ENCODE peak calls at places on chromosomes 4 and X, in four cellular contexts. B is NCI-H510A treated with DMSO at 0.1 percent for 48 hours, X is spleen, V is neural progenitor cell. L is an unnamed sample.

GRCh38 chr4:174717788-174718187 is 111.3 kb downstream of the GLRA3 start:
- DNase-seq in X (no peak), B (no peak), V (no peak), L (no peak)

GRCh38 chr4:66014146-66014765 is 344.0 kb upstream of the EPHA5 start:
- DNase-seq in X (no peak), V (peak), B (no peak), L (no peak)

GRCh38 chr4:128570380-128570779 is 239.1 kb upstream of the JADE1 start:
- DNase-seq in V (no peak), X (no peak), B (no peak), L (no peak)

GRCh38 chr4:181046809-181047208 is 1196.4 kb upstream of the TENM3 start:
- DNase-seq in V (peak), X (no peak), B (no peak), L (no peak)

GRCh38 chr4:119314356-119314755 is 7.6 kb downstream of the FABP2 start:
- DNase-seq in B (peak), X (no peak), V (peak), L (peak)

GRCh38 chr4:121370729-121371325 is 10.0 kb downstream of the QRFPR start:
- DNase-seq in B (peak), X (no peak), V (peak), L (peak)

GRCh38 chrX:49067285-49068120 is 6.3 kb downstream of the PRAF2 start:
- DNase-seq in V (no peak), B (no peak), X (no peak), L (no peak)

GRCh38 chrX:153628129-153628528 is 18.9 kb upstream of the DUSP9 start:
- DNase-seq in X (no peak), B (peak), V (no peak), L (peak)

GRCh38 chr4:108971473-108971872 is 208.6 kb upstream of the ETNPPL start:
- DNase-seq in X (no peak), B (no peak), V (no peak), L (no peak)

GRCh38 chrX:106862972-106863688 is 40.0 kb downstream of the RIPPLY1 start:
- DNase-seq in B (no peak), X (peak), V (peak), L (no peak)

GRCh38 chr4:104395219-104395618 is 99.5 kb downstream of the CXXC4 start:
- DNase-seq in B (no peak), X (no peak), V (no peak), L (peak)

GRCh38 chr4:68498413-68499007 is 51.2 kb downstream of the TMPRSS11E start:
- DNase-seq in X (peak), V (peak), B (peak), L (peak)

GRCh38 chr4:6695660-6696581 is 2.2 kb downstream of the S100P start:
- DNase-seq in V (no peak), B (no peak), X (peak), L (no peak)

GRCh38 chr4:168589154-168589553 is 92.3 kb downstream of the PALLD start:
- DNase-seq in X (no peak), V (no peak), B (no peak), L (no peak)

GRCh38 chrX:41599507-41599906 is 89.3 kb upstream of the GPR34 start:
- DNase-seq in X (no peak), V (no peak), B (no peak), L (no peak)

GRCh38 chrX:16547644-16548043 is 102.3 kb upstream of the S100G start:
- DNase-seq in X (no peak), V (no peak), B (no peak), L (no peak)

GRCh38 chr4:186169942-186170802 is 21.2 kb upstream of the CYP4V2 start:
- DNase-seq in V (no peak), X (no peak), B (no peak), L (no peak)

L was measured in NCI-H345.